ENCODE peak calls at places on chromosomes 2 and 18, in five cellular contexts. B is H1, E is GM12878, P is K562, V is HCT116. Q is an unnamed sample.

GRCh38 chr2:231182500-231182899 is 15.9 kb upstream of the ARMC9 start:
- DNase-seq in B (no peak), E (no peak), P (peak), V (no peak), Q (no peak)

GRCh38 chr2:21415234-21415633 is 291.5 kb downstream of the TDRD15 start:
- DNase-seq in B (no peak), E (no peak), P (peak), V (no peak), Q (no peak)

GRCh38 chr2:124081154-124081771 is 56.2 kb downstream of the CNTNAP5 start:
- DNase-seq in B (no peak), E (no peak), P (no peak), V (no peak), Q (no peak)

GRCh38 chr2:171400395-171400794 is 33.4 kb downstream of the METTL8 start:
- DNase-seq in B (no peak), E (no peak), P (no peak), V (no peak), Q (no peak)

GRCh38 chr18:5543854-5544389 is at the start of gene EPB41L3:
- DNase-seq in B (no peak), E (no peak), P (no peak), V (no peak), Q (no peak)

GRCh38 chr2:25844089-25844488 is 34.2 kb downstream of the ASXL2 start:
- DNase-seq in B (no peak), E (no peak), P (no peak), V (no peak), Q (no peak)

GRCh38 chr2:56522605-56523089 is 338.9 kb downstream of the CCDC85A start:
- DNase-seq in B (no peak), E (no peak), P (no peak), V (no peak), Q (no peak)

GRCh38 chr2:890791-891190 is 59.9 kb upstream of the SNTG2 start:
- DNase-seq in B (no peak), E (no peak), P (no peak), V (no peak), Q (no peak)

GRCh38 chr2:9178905-9179571 is 27.6 kb upstream of the ASAP2 start:
- DNase-seq in B (no peak), E (peak), P (no peak), V (no peak), Q (no peak)

GRCh38 chr2:29010946-29011649 is 30.0 kb downstream of the TOGARAM2 start:
- DNase-seq in B (no peak), E (no peak), P (no peak), V (no peak), Q (no peak)

GRCh38 chr2:7930800-7931635 is 750.8 kb upstream of the ID2 start:
- DNase-seq in B (no peak), E (no peak), P (no peak), V (no peak), Q (no peak)

GRCh38 chr2:29123584-29124349 is 8.6 kb downstream of the CLIP4 start:
- DNase-seq in B (no peak), E (no peak), P (no peak), V (peak), Q (no peak)

GRCh38 chr2:234564719-234565118 is 67.8 kb upstream of the ARL4C start:
- DNase-seq in B (no peak), E (no peak), P (no peak), V (no peak), Q (no peak)

GRCh38 chr2:189015378-189015777 is 41.2 kb downstream of the COL3A1 start:
- DNase-seq in B (no peak), E (no peak), P (no peak), V (no peak), Q (peak)

GRCh38 chr2:129233751-129234406 is 745.6 kb upstream of the RAB6C start:
- DNase-seq in B (no peak), E (no peak), P (no peak), V (no peak), Q (no peak)

GRCh38 chr2:23429036-23429435 is 44.1 kb downstream of the KLHL29 start:
- DNase-seq in B (no peak), E (no peak), P (no peak), V (no peak), Q (no peak)

GRCh38 chr2:60066971-60067370 is 486.5 kb downstream of the BCL11A start:
- DNase-seq in B (no peak), E (no peak), P (no peak), V (no peak), Q (no peak)

GRCh38 chr18:44123743-44124142 is 556.9 kb upstream of the SETBP1 start:
- DNase-seq in B (no peak), E (no peak), P (no peak), V (no peak), Q (no peak)

GRCh38 chr2:209600257-209601180 is 171.1 kb upstream of the UNC80 start:
- DNase-seq in B (no peak), E (no peak), P (no peak), V (no peak), Q (no peak)

GRCh38 chr2:191552036-191552435 is 125.9 kb upstream of the NABP1 start:
- DNase-seq in B (no peak), E (no peak), P (no peak), V (no peak), Q (no peak)

GRCh38 chr2:187228986-187229385 is 219.1 kb downstream of the CALCRL start:
- DNase-seq in B (no peak), E (no peak), P (no peak), V (no peak), Q (no peak)
- TF ChIP-seq YY1 in B (no peak), E (no peak), P (no peak), V (no peak), Q (no peak)

GRCh38 chr2:70103531-70104061 is 16.3 kb downstream of the PCBP1 start:
- DNase-seq in B (no peak), E (no peak), P (peak), V (no peak), Q (no peak)
- TF ChIP-seq YY1 in B (no peak), E (no peak), P (no peak), V (no peak), Q (no peak)

GRCh38 chr2:3465844-3466481 is 53.4 kb downstream of the ADI1 start:
- DNase-seq in B (no peak), E (no peak), P (no peak), V (no peak), Q (no peak)
- TF ChIP-seq YY1 in B (no peak), E (no peak), P (no peak), V (no peak), Q (no peak)

DNA sequence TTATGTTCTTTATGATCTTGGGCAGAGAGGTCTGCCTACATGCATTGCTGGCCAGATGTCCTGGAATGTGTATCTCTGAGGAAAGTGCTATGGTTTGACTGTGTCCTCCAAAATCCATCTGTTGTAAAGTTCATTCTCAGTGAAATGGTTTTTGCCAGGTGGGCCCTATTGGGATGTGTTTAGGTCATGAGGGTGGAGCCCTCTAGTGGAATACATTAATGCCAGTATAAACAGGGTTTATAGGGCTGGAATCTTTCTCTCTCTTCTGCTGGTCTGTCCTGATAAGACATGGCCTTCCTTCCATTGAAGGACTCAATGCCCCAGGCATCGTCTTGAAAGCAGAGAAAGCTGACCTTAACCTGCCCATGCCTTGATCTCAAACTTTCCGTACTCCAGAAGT is 258.5 kb downstream of the RPIA start:
- DNase-seq in B (no peak), E (no peak), P (peak), V (no peak), Q (no peak)
- TF ChIP-seq YY1 in B (no peak), E (no peak), P (no peak), V (no peak), Q (no peak)

GRCh38 chr2:175066411-175066810 is 61.2 kb upstream of the CHN1 start:
- DNase-seq in B (no peak), E (no peak), P (no peak), V (no peak), Q (no peak)
- TF ChIP-seq YY1 in B (no peak), E (no peak), P (no peak), V (no peak), Q (no peak)

GRCh38 chr2:180520206-180520605 is 460.2 kb upstream of the UBE2E3 start:
- DNase-seq in B (no peak), E (no peak), P (no peak), V (peak), Q (no peak)
- TF ChIP-seq YY1 in B (no peak), E (no peak), P (no peak), V (no peak), Q (no peak)

DNA sequence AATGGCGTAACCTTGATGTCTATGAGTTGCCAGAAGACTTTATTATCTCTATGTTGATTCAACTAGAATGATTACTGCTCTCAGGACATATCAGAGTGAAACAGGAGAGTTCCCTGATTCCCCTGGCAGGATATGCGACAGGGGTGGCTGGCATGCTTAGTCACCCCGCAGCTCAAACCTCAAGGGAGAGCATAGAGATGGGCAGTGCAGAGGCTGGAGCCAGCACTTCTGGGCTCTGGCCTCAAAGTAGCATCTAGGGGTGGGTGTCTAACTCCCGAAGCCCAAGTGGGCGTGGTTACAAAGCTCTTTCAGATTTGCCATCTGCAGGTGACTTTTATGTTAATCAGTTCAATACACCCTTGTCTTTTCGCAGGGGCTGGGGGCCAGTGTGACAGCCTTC is 391.6 kb downstream of the ADCYAP1 start:
- DNase-seq in B (no peak), E (no peak), P (no peak), V (no peak), Q (no peak)
- TF ChIP-seq YY1 in B (no peak), E (no peak), P (no peak), V (no peak), Q (no peak)

Q was measured in NT2/D1.